ENCODE peak calls at places on chromosome 13, in five cellular contexts. H, D, S, P and E are unnamed samples.

GRCh38 chr13:52830946-52831345 is 17.5 kb downstream of the PCDH8 start:
- DNase-seq in H (no peak), D (no peak), S (no peak), P (no peak), E (no peak)

GRCh38 chr13:109789262-109789661 is 2.9 kb upstream of the IRS2 start:
- DNase-seq in H (no peak), D (no peak), S (no peak), P (no peak), E (no peak)

GRCh38 chr13:92317066-92317465 is 909.5 kb upstream of the GPC6 start:
- DNase-seq in H (no peak), D (no peak), S (no peak), P (no peak), E (no peak)

GRCh38 chr13:93788456-93788855 is 561.8 kb downstream of the GPC6 start:
- DNase-seq in H (no peak), D (no peak), S (no peak), P (no peak), E (no peak)

GRCh38 chr13:32669030-32669646 is 82.9 kb downstream of the PDS5B start:
- DNase-seq in H (peak; percentile 11), D (peak; percentile 63), S (peak; percentile 21), P (peak; percentile 39), E (no peak)

GRCh38 chr13:45575830-45576180 is 39.7 kb downstream of the ERICH6B start:
- DNase-seq in H (no peak), D (no peak), S (no peak), P (no peak), E (no peak)

GRCh38 chr13:92187378-92187989 is 789.1 kb downstream of the GPC5 start:
- DNase-seq in H (peak; percentile 25), D (peak; percentile 69), S (peak; percentile 1), P (no peak), E (peak; percentile 28)

GRCh38 chr13:33284016-33284415 is 1.5 kb downstream of the STARD13 start:
- DNase-seq in H (no peak), D (no peak), S (no peak), P (no peak), E (no peak)

GRCh38 chr13:33073338-33073737 is 57.1 kb downstream of the KL start:
- DNase-seq in H (no peak), D (no peak), S (no peak), P (no peak), E (no peak)

GRCh38 chr13:45554604-45555109 is 60.9 kb downstream of the ERICH6B start:
- DNase-seq in H (no peak), D (no peak), S (no peak), P (no peak), E (no peak)

GRCh38 chr13:108947551-108948030 is 318.2 kb downstream of the MYO16 start:
- DNase-seq in H (no peak), D (no peak), S (no peak), P (no peak), E (no peak)

GRCh38 chr13:69959041-69959440 is 148.6 kb upstream of the ATXN8OS start:
- DNase-seq in H (no peak), D (no peak), S (no peak), P (no peak), E (no peak)

GRCh38 chr13:52405369-52405766 is 604 bp downstream of the THSD1 start:
- DNase-seq in H (no peak), D (no peak), S (no peak), P (no peak), E (no peak)

GRCh38 chr13:75931116-75931515 is 295.0 kb downstream of the LMO7 start:
- DNase-seq in H (no peak), D (no peak), S (no peak), P (no peak), E (no peak)

GRCh38 chr13:102904408-102904862 is 58.6 kb downstream of the ERCC5 start:
- DNase-seq in H (no peak), D (no peak), S (no peak), P (peak; percentile 46), E (no peak)

GRCh38 chr13:19267746-19268145 is 86.1 kb upstream of the TUBA3C start:
- DNase-seq in H (no peak), D (no peak), S (no peak), P (no peak), E (no peak)

GRCh38 chr13:89726690-89727435 is 1620.6 kb upstream of the MIR17HG start:
- DNase-seq in H (no peak), D (no peak), S (no peak), P (no peak), E (no peak)

GRCh38 chr13:48066310-48066989 is 28.5 kb downstream of the MED4 start:
- DNase-seq in H (no peak), D (no peak), S (no peak), P (no peak), E (no peak)

GRCh38 chr13:98978280-98978679 is 416 bp upstream of the DOCK9 start:
- DNase-seq in H (no peak), D (no peak), S (no peak), P (peak; percentile 95), E (no peak)

GRCh38 chr13:107881362-107881761 is 334.0 kb downstream of the LIG4 start:
- DNase-seq in H (no peak), D (no peak), S (no peak), P (peak; percentile 88), E (no peak)

GRCh38 chr13:105569816-105570215 is 965.6 kb downstream of the EFNB2 start:
- DNase-seq in H (no peak), D (no peak), S (no peak), P (no peak), E (no peak)

GRCh38 chr13:25744176-25744575 is 307.6 kb downstream of the SHISA2 start:
- DNase-seq in H (no peak), D (no peak), S (no peak), P (no peak), E (no peak)

GRCh38 chr13:21075303-21076264 is 14.2 kb upstream of the LATS2 start:
- DNase-seq in H (no peak), D (peak; percentile 59), S (no peak), P (no peak), E (no peak)

GRCh38 chr13:26991508-26992181 is 180.0 kb downstream of the USP12 start:
- DNase-seq in H (no peak), D (peak; percentile 57), S (no peak), P (peak; percentile 69), E (no peak)

GRCh38 chr13:37488682-37489081 is 109.9 kb downstream of the POSTN start:
- DNase-seq in H (no peak), D (no peak), S (no peak), P (no peak), E (no peak)

GRCh38 chr13:28531195-28531955 is 36.4 kb upstream of the FLT1 start:
- DNase-seq in H (no peak), D (peak; percentile 44), S (no peak), P (no peak), E (peak; percentile 33)

GRCh38 chr13:20696073-20696472 is 7.4 kb upstream of the IL17D start:
- DNase-seq in H (no peak), D (no peak), S (no peak), P (no peak), E (no peak)

GRCh38 chr13:71252191-71252704 is 614.8 kb downstream of the DACH1 start:
- DNase-seq in H (no peak), D (no peak), S (no peak), P (no peak), E (no peak)

GRCh38 chr13:109427148-109427547 is 359.2 kb downstream of the IRS2 start:
- DNase-seq in H (no peak), D (no peak), S (no peak), P (no peak), E (no peak)

GRCh38 chr13:99996177-99996705 is 14.7 kb downstream of the ZIC2 start:
- DNase-seq in H (no peak), D (no peak), S (no peak), P (no peak), E (no peak)

GRCh38 chr13:98524391-98524790 is 52.5 kb downstream of the STK24 start:
- DNase-seq in H (no peak), D (no peak), S (no peak), P (no peak), E (no peak)

GRCh38 chr13:58369941-58370340 is 738.4 kb downstream of the PCDH17 start:
- DNase-seq in H (no peak), D (no peak), S (no peak), P (no peak), E (no peak)
- H3K4me3 ChIP-seq in H (no peak overlapping the region), D (no peak overlapping the region), S (no peak overlapping the region), P (no peak overlapping the region), E (no peak overlapping the region)

DNA sequence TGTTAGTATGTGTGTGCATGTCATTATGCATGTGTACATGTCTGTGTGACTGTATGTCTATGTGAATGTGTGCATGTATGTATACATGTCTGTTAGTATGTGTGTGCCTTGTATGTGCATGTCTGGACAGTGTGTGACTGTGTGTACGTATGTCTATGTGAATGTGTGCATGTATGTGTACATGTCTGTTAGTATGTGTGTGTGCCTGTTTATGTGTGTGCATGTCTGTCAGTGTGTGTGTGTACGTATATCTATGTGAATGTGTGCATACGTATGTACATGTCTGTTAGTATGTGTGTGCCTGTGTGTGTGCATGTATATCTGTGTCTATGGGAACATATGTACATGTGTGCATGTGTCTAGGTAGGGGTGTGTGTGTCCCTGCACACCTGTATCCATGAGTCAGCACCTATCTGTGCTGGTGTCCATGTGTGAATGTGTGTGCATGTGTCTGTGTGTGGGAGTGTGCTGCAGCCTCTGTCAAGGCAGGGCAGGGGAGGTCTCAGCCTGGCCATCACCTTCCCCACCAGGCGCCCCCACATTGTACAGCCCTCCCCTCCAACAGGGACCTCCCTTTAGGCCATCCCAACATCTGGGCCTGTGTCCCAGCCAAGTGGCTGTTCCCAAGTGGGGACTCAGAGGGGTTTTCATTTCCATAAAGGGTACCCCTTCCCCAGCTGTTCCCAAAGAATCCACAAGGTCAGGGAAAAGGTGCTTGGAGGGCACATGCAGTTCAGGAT is 4.4 kb downstream of the GAS6 start:
- DNase-seq in H (no peak), D (no peak), S (no peak), P (no peak), E (no peak)
- H3K4me1 ChIP-seq in H (peaks cover 19% of the 10 kb centered on the region), D (peaks cover 43% of the 10 kb centered on the region), S (peaks cover under 1% of the 10 kb centered on the region), P (peaks cover 7% of the 10 kb centered on the region), E (peaks cover 49% of the 10 kb centered on the region)

GRCh38 chr13:113053376-113053775 is 52.2 kb upstream of the F7 start:
- DNase-seq in H (no peak), D (no peak), S (no peak), P (no peak), E (no peak)
- H3K36me3 ChIP-seq in H (no peaks in the 10 kb centered on the region), D (no peaks in the 10 kb centered on the region), S (no peaks in the 10 kb centered on the region), P (no peaks in the 10 kb centered on the region), E (no peaks in the 10 kb centered on the region)

GRCh38 chr13:79810018-79810417 is 329.1 kb downstream of the NDFIP2 start:
- DNase-seq in H (no peak), D (no peak), S (no peak), P (no peak), E (no peak)

GRCh38 chr13:79807554-79807953 is 326.6 kb downstream of the NDFIP2 start:
- DNase-seq in H (no peak), D (no peak), S (no peak), P (no peak), E (no peak)

GRCh38 chr13:79810671-79811070 is 329.7 kb downstream of the NDFIP2 start:
- DNase-seq in H (no peak), D (no peak), S (no peak), P (peak; percentile 83), E (no peak)

GRCh38 chr13:79806821-79807220 is 325.9 kb downstream of the NDFIP2 start:
- DNase-seq in H (no peak), D (no peak), S (no peak), P (no peak), E (no peak)

DNA sequence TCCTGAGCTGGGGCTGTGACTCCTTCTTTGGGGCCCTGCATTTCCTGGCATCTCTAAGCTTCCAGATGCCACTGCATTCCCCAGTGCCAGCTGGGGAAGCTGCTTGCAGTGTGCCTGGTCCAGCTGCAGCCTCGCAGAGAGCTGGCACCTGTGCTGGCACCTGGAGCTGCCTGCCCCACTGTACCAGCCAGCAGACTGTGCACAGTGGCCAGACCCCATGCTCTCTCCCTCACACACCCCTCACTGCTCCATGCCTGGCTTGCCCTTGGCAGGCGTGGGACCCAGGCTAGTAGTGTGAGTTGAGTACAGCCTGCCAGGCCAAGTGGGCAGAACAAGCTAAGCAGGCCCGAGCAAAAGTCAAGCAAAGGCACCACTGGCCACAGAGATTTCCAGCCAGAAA is 327.5 kb downstream of the NDFIP2 start:
- DNase-seq in H (no peak), D (no peak), S (no peak), P (no peak), E (no peak)
- H3K4me3 ChIP-seq in H (no peak overlapping the region), D (no peak overlapping the region), S (no peak overlapping the region), P (no peak overlapping the region), E (no peak overlapping the region)